ENCODE peak calls at places on chromosomes 5 and 9, in ten cellular contexts. T is hepatocyte, E is AG09309, L is tibial nerve, Y is mammary epithelial cell, U is HFF-Myc, B is H9, I is GM23338, M is neural crest cell, S is fibroblast of pulmonary artery. P is an unnamed sample.

GRCh38 chr5:54986269-54986654 is 869 bp upstream of the ESM1 start:
- DNase-seq in T (no peak), E (no peak), L (no peak), Y (no peak), U (no peak), B (no peak), I (no peak), M (no peak), S (no peak), P (no peak)

GRCh38 chr9:112884086-112884485 is 6.6 kb downstream of the SLC46A2 start:
- DNase-seq in T (peak), E (no peak), L (no peak), Y (peak), U (no peak), B (no peak), I (peak), M (no peak), S (peak), P (no peak)

GRCh38 chr5:173859315-173860038 is 28.7 kb upstream of the CPEB4 start:
- DNase-seq in T (no peak), E (no peak), L (no peak), Y (no peak), U (no peak), B (no peak), I (no peak), M (no peak), S (no peak), P (no peak)

GRCh38 chr9:96047741-96048115 is 172.2 kb downstream of the ERCC6L2 start:
- DNase-seq in T (no peak), E (no peak), L (no peak), Y (no peak), U (no peak), B (no peak), I (peak), M (no peak), S (no peak), P (no peak)

GRCh38 chr5:148926207-148926606 is 99.8 kb downstream of the ADRB2 start:
- DNase-seq in T (no peak), E (no peak), L (no peak), Y (no peak), U (no peak), B (no peak), I (no peak), M (no peak), S (no peak), P (no peak)

GRCh38 chr9:110049699-110050450 is 158.1 kb downstream of the C9orf152 start:
- DNase-seq in T (peak), E (no peak), L (no peak), Y (peak), U (no peak), B (peak), I (peak), M (peak), S (peak), P (peak)

GRCh38 chr5:177142778-177143177 is 9.2 kb downstream of the NSD1 start:
- DNase-seq in T (no peak), E (no peak), L (no peak), Y (no peak), U (no peak), B (no peak), I (no peak), M (no peak), S (no peak), P (no peak)

GRCh38 chr9:96135071-96135825 is 166.7 kb downstream of the HSD17B3 start:
- DNase-seq in T (no peak), E (no peak), L (no peak), Y (no peak), U (no peak), B (no peak), I (no peak), M (no peak), S (no peak), P (no peak)

GRCh38 chr5:135156715-135157404 is 122.8 kb upstream of the PITX1 start:
- DNase-seq in T (no peak), E (no peak), L (no peak), Y (peak), U (no peak), B (no peak), I (no peak), M (no peak), S (no peak), P (no peak)

GRCh38 chr9:113857875-113858274 is 18.2 kb upstream of the ZNF618 start:
- DNase-seq in T (no peak), E (no peak), L (no peak), Y (no peak), U (no peak), B (no peak), I (peak), M (no peak), S (no peak), P (no peak)

GRCh38 chr9:117480251-117480650 is 65.4 kb upstream of the ASTN2 start:
- DNase-seq in T (no peak), E (no peak), L (no peak), Y (peak), U (no peak), B (no peak), I (no peak), M (no peak), S (no peak), P (no peak)

GRCh38 chr5:83492331-83492730 is 20.8 kb downstream of the VCAN start:
- DNase-seq in T (no peak), E (no peak), L (no peak), Y (no peak), U (no peak), B (no peak), I (no peak), M (no peak), S (no peak), P (no peak)

GRCh38 chr5:53777864-53778618 is 217.6 kb downstream of the NDUFS4 start:
- DNase-seq in T (no peak), E (no peak), L (no peak), Y (no peak), U (no peak), B (no peak), I (no peak), M (no peak), S (no peak), P (no peak)

GRCh38 chr5:14181299-14181968 is 38.3 kb downstream of the TRIO start:
- DNase-seq in T (no peak), E (no peak), L (no peak), Y (no peak), U (no peak), B (no peak), I (no peak), M (no peak), S (no peak), P (no peak)

GRCh38 chr5:95781101-95781583 is 41.4 kb downstream of the GLRX start:
- DNase-seq in T (peak), E (peak), L (peak), Y (peak), U (peak), B (peak), I (peak), M (peak), S (peak), P (peak)

GRCh38 chr5:150486402-150487198 is 21.3 kb upstream of the NDST1 start:
- DNase-seq in T (peak), E (no peak), L (peak), Y (peak), U (no peak), B (peak), I (peak), M (peak), S (peak), P (peak)

GRCh38 chr9:89532478-89532877 is 34.6 kb upstream of the SEMA4D start:
- DNase-seq in T (no peak), E (no peak), L (no peak), Y (no peak), U (no peak), B (no peak), I (no peak), M (no peak), S (no peak), P (no peak)

GRCh38 chr5:39624268-39624886 is 199.6 kb upstream of the DAB2 start:
- DNase-seq in T (peak), E (no peak), L (no peak), Y (peak), U (no peak), B (no peak), I (peak), M (no peak), S (peak), P (no peak)

GRCh38 chr5:116097301-116097700 is 12.5 kb downstream of the COMMD10 start:
- DNase-seq in T (no peak), E (no peak), L (no peak), Y (peak), U (no peak), B (no peak), I (no peak), M (no peak), S (peak), P (no peak)

GRCh38 chr5:179762079-179762780 is 29.6 kb downstream of the MAML1 start:
- DNase-seq in T (peak), E (peak), L (no peak), Y (peak), U (no peak), B (no peak), I (peak), M (no peak), S (no peak), P (no peak)

GRCh38 chr9:93316726-93317494 is 133.0 kb downstream of the WNK2 start:
- DNase-seq in T (no peak), E (no peak), L (no peak), Y (no peak), U (no peak), B (no peak), I (no peak), M (no peak), S (no peak), P (no peak)

GRCh38 chr5:76724871-76725270 is 8.9 kb downstream of the F2R start:
- DNase-seq in T (peak), E (no peak), L (no peak), Y (peak), U (no peak), B (no peak), I (no peak), M (no peak), S (peak), P (no peak)

GRCh38 chr9:116156621-116157314 is 3.2 kb downstream of the PAPPA start:
- DNase-seq in T (peak), E (peak), L (no peak), Y (no peak), U (peak), B (peak), I (peak), M (no peak), S (peak), P (peak)

GRCh38 chr9:17528859-17529258 is 50.0 kb upstream of the SH3GL2 start:
- DNase-seq in T (no peak), E (no peak), L (no peak), Y (no peak), U (no peak), B (no peak), I (peak), M (no peak), S (peak), P (no peak)

GRCh38 chr5:40689442-40689841 is 9.7 kb downstream of the PTGER4 start:
- DNase-seq in T (peak), E (peak), L (no peak), Y (peak), U (peak), B (no peak), I (no peak), M (no peak), S (peak), P (no peak)

GRCh38 chr9:134545213-134546211 is 96.1 kb upstream of the COL5A1 start:
- DNase-seq in T (peak), E (peak), L (no peak), Y (no peak), U (peak), B (no peak), I (no peak), M (no peak), S (peak), P (no peak)

GRCh38 chr9:126531591-126531990 is 82.1 kb upstream of the LMX1B start:
- DNase-seq in T (no peak), E (no peak), L (no peak), Y (no peak), U (no peak), B (peak), I (no peak), M (no peak), S (no peak), P (no peak)

GRCh38 chr5:75961814-75962213 is 121.4 kb upstream of the SV2C start:
- DNase-seq in T (no peak), E (no peak), L (no peak), Y (no peak), U (no peak), B (no peak), I (no peak), M (no peak), S (no peak), P (no peak)

GRCh38 chr9:110514861-110515260 is 64.7 kb downstream of the SVEP1 start:
- DNase-seq in T (no peak), E (no peak), L (no peak), Y (no peak), U (no peak), B (no peak), I (no peak), M (no peak), S (no peak), P (no peak)

GRCh38 chr5:79495311-79495710 is 18.6 kb downstream of the HOMER1 start:
- DNase-seq in T (peak), E (no peak), L (no peak), Y (peak), U (no peak), B (no peak), I (peak), M (no peak), S (peak), P (no peak)

DNA sequence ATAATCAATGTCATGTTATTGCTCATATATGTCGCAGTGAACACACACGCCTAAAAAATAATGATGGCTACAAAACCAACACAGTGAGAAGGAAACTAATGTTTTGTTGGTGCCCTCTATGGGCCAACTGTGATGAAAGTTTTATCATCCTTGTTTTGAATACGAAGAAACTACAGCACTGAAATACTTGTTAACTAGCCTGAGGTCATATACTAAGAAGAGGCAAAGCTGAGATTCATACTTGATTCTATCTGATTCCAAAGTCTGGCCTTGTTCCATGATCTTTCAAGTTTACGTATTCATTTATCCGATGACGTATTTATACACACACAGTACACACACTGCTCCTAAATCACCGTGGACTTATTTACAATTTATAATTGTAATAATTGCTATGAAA is 16.1 kb upstream of the DRD1 start:
- DNase-seq in T (peak), E (no peak), L (no peak), Y (peak), U (no peak), B (no peak), I (peak), M (no peak), S (peak), P (no peak)
- TF ChIP-seq CTCF in T (peak), E (peak), L (peak), Y (peak), U (peak), B (peak), I (peak), M (peak), S (peak), P (no peak)

GRCh38 chr9:76895186-76895585 is 10.7 kb downstream of the PRUNE2 start:
- DNase-seq in T (no peak), E (no peak), L (no peak), Y (no peak), U (no peak), B (no peak), I (no peak), M (no peak), S (no peak), P (no peak)

GRCh38 chr9:76896035-76896434 is 9.9 kb downstream of the PRUNE2 start:
- DNase-seq in T (no peak), E (no peak), L (no peak), Y (no peak), U (no peak), B (no peak), I (no peak), M (no peak), S (no peak), P (no peak)

GRCh38 chr9:76891874-76892273 is 14.0 kb downstream of the PRUNE2 start:
- DNase-seq in T (no peak), E (no peak), L (no peak), Y (no peak), U (no peak), B (no peak), I (no peak), M (no peak), S (no peak), P (no peak)

GRCh38 chr9:76893395-76893932 is 12.4 kb downstream of the PRUNE2 start:
- DNase-seq in T (no peak), E (no peak), L (no peak), Y (no peak), U (no peak), B (no peak), I (no peak), M (no peak), S (no peak), P (no peak)

GRCh38 chr9:76894198-76894597 is 11.7 kb downstream of the PRUNE2 start:
- DNase-seq in T (no peak), E (no peak), L (no peak), Y (no peak), U (no peak), B (no peak), I (no peak), M (no peak), S (no peak), P (no peak)
- TF ChIP-seq CTCF in T (no peak), E (no peak), L (no peak), Y (peak), U (no peak), B (no peak), I (no peak), M (no peak), S (peak), P (no peak)

DNA sequence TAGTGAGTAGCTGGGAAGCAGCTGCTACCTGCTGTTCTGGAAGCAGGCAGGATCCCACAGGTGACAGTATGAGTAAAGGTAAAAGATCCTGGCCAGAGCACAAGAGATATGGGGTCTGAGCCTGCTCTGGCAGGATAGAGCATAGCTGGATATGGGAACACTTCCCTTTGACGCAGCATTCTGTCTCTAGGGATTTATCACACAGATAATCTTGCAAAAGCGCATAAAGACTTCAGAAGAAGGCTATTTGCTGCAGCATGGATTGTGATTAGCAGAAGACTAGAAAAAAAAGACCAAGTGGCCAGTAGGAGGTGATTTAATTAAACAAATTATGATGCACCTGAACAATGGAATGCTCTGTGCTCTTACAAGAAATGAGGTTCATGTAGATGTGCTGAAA is 52.4 kb upstream of the PWWP2A start:
- DNase-seq in T (no peak), E (no peak), L (no peak), Y (no peak), U (no peak), B (no peak), I (no peak), M (no peak), S (peak), P (no peak)
- TF ChIP-seq CTCF in T (no peak), E (no peak), L (no peak), Y (no peak), U (no peak), B (no peak), I (no peak), M (no peak), S (no peak), P (no peak)

GRCh38 chr9:131772940-131773339 is 33.1 kb upstream of the RAPGEF1 start:
- DNase-seq in T (no peak), E (no peak), L (no peak), Y (no peak), U (no peak), B (no peak), I (no peak), M (no peak), S (no peak), P (no peak)

GRCh38 chr9:131774636-131775035 is 34.8 kb upstream of the RAPGEF1 start:
- DNase-seq in T (no peak), E (no peak), L (no peak), Y (no peak), U (no peak), B (no peak), I (no peak), M (no peak), S (no peak), P (no peak)

GRCh38 chr9:131776036-131776435 is 36.2 kb upstream of the RAPGEF1 start:
- DNase-seq in T (no peak), E (no peak), L (no peak), Y (no peak), U (no peak), B (no peak), I (no peak), M (no peak), S (no peak), P (no peak)

GRCh38 chr9:131771646-131772045 is 31.8 kb upstream of the RAPGEF1 start:
- DNase-seq in T (no peak), E (no peak), L (no peak), Y (no peak), U (no peak), B (no peak), I (no peak), M (no peak), S (no peak), P (no peak)

GRCh38 chr9:131773911-131774379 is 34.1 kb upstream of the RAPGEF1 start:
- DNase-seq in T (peak), E (peak), L (no peak), Y (peak), U (peak), B (peak), I (peak), M (peak), S (peak), P (no peak)
- TF ChIP-seq CTCF in T (no peak), E (no peak), L (no peak), Y (no peak), U (no peak), B (no peak), I (no peak), M (no peak), S (no peak), P (no peak)

DNA sequence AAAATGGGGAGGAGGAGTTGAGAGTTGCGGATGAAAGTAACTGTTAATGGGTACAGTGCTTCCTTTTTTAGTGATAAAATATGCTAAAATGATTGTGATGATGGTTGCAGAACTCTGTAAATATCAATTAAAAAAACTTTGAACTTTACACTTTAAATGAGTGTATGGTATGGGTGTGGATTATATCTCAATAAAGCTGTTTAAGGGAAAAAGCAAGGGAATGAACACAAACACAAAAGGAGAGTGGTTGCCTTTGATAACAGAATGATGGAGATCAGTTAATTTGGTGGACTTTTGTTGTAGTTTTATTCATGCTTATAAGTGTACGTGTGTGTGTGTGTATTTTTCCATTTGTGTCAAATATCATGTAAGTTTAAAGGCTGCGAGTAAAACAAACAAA is 186.1 kb downstream of the ZNF608 start:
- DNase-seq in T (no peak), E (no peak), L (no peak), Y (no peak), U (no peak), B (no peak), I (no peak), M (no peak), S (no peak), P (no peak)
- TF ChIP-seq CTCF in T (no peak), E (no peak), L (no peak), Y (no peak), U (no peak), B (no peak), I (no peak), M (no peak), S (no peak), P (no peak)

GRCh38 chr9:33878691-33879366 is 61.9 kb downstream of the UBE2R2 start:
- DNase-seq in T (no peak), E (no peak), L (no peak), Y (no peak), U (no peak), B (no peak), I (no peak), M (no peak), S (no peak), P (no peak)

GRCh38 chr9:33884856-33885701 is 68.1 kb downstream of the UBE2R2 start:
- DNase-seq in T (peak), E (no peak), L (no peak), Y (no peak), U (no peak), B (no peak), I (no peak), M (no peak), S (peak), P (no peak)

GRCh38 chr9:33877727-33878489 is 60.9 kb downstream of the UBE2R2 start:
- DNase-seq in T (no peak), E (no peak), L (no peak), Y (no peak), U (no peak), B (no peak), I (no peak), M (no peak), S (no peak), P (no peak)

GRCh38 chr9:33881635-33882034 is 64.7 kb downstream of the UBE2R2 start:
- DNase-seq in T (no peak), E (no peak), L (no peak), Y (peak), U (no peak), B (no peak), I (no peak), M (no peak), S (no peak), P (no peak)

GRCh38 chr9:33880562-33881089 is 63.7 kb downstream of the UBE2R2 start:
- DNase-seq in T (no peak), E (no peak), L (no peak), Y (no peak), U (no peak), B (no peak), I (peak), M (no peak), S (no peak), P (no peak)
- TF ChIP-seq CTCF in T (no peak), E (no peak), L (no peak), Y (no peak), U (no peak), B (no peak), I (no peak), M (no peak), S (no peak), P (no peak)

GRCh38 chr9:133031496-133031911 is 707 bp downstream of the GTF3C5 start:
- DNase-seq in T (no peak), E (no peak), L (no peak), Y (peak), U (no peak), B (no peak), I (peak), M (no peak), S (no peak), P (no peak)
- TF ChIP-seq CTCF in T (no peak), E (no peak), L (no peak), Y (no peak), U (no peak), B (no peak), I (no peak), M (no peak), S (no peak), P (no peak)

P was measured in glutamatergic neuron.